ENCODE peak calls at places on chromosome 18, in nine cellular contexts. U is NCI-H2029 treated with DMSO at 0.1 percent for 48 hours; N is activated T-cell treated with anti-CD3 and anti-CD28 coated beads, Interleukin-2, amount 50 U/mL, for 48 hours; B is stimulated activated CD8-positive, alpha-beta memory T cell treated with anti-CD3 and anti-CD28 coated beads, Interleukin-2, amount 100 ng/mL, for 48 hours; O is HEK293T; J is skeletal muscle cell; X is AG10803; I is left lung; L is stimulated activated CD4-positive, alpha-beta T cell treated with anti-CD3 and anti-CD28 coated beads, Interleukin-1b, Interleukin-23, amount 100 ng/mL, for 1 hour. Z is an unnamed sample.

GRCh38 chr18:21293479-21293878 is 51.4 kb downstream of the GREB1L start:
- DNase-seq in U (no peak), X (no peak), O (no peak), I (no peak), L (no peak), J (no peak), N (no peak), B (no peak), Z (no peak)

GRCh38 chr18:13284330-13285027 is 65.9 kb downstream of the LDLRAD4 start:
- DNase-seq in L (no peak), J (no peak), O (no peak), U (no peak), N (peak; percentile 67), B (no peak), X (no peak), I (no peak), Z (no peak)

GRCh38 chr18:48815182-48815520 is 135.6 kb downstream of the SMAD7 start:
- DNase-seq in L (no peak), N (peak; percentile 7), B (no peak), I (no peak), O (no peak), J (no peak), X (no peak), U (no peak), Z (no peak)

GRCh38 chr18:8661754-8662573 is 43.4 kb upstream of the MTCL1 start:
- DNase-seq in J (no peak), O (peak; percentile 14), L (no peak), N (no peak), B (no peak), I (no peak), X (peak; percentile 55), U (peak; percentile 38), Z (peak; percentile 40)

GRCh38 chr18:23669202-23669766 is 6.6 kb upstream of the ANKRD29 start:
- DNase-seq in L (no peak), J (no peak), U (no peak), I (no peak), B (no peak), X (no peak), N (no peak), O (no peak), Z (no peak)

GRCh38 chr18:63844254-63844653 is 43.3 kb upstream of the SERPINB2 start:
- DNase-seq in X (peak; percentile 64), L (no peak), I (no peak), N (no peak), U (no peak), J (no peak), O (no peak), B (no peak), Z (peak; percentile 71)

GRCh38 chr18:654601-655000 is 2.9 kb upstream of the TYMS start:
- DNase-seq in J (no peak), B (no peak), X (no peak), O (no peak), N (no peak), U (no peak), L (no peak), I (no peak), Z (no peak)

GRCh38 chr18:58364867-58365533 is 263.9 kb downstream of the ALPK2 start:
- DNase-seq in L (no peak), N (no peak), J (peak; percentile 38), I (no peak), U (no peak), O (no peak), X (peak; percentile 58), B (no peak), Z (peak; percentile 17)

GRCh38 chr18:12589419-12589818 is 68.5 kb downstream of the SPIRE1 start:
- DNase-seq in O (no peak), U (peak; percentile 60), N (no peak), L (no peak), I (no peak), X (no peak), B (no peak), J (no peak), Z (no peak)

Z was measured in fibroblast of the aortic adventitia.